ENCODE peak calls at places on chromosomes 4 and X, in ten cellular contexts. R, A, W, Q, P, S, T, J, D and Y are unnamed samples. For H3K4me1, the result is how much of the 10 kb centered on the place peaks cover.

GRCh38 chr4:97105716-97106115 is 1037.6 kb downstream of the STPG2 start:
- DNase-seq in R (no peak), A (no peak), W (no peak), Q (no peak), P (no peak), S (no peak), T (no peak), J (no peak), D (no peak), Y (no peak)

GRCh38 chr4:5750052-5750950 is 39.3 kb downstream of the EVC start:
- DNase-seq in R (no peak), A (no peak), W (no peak), Q (peak), P (no peak), S (peak), T (no peak), J (no peak), D (no peak), Y (no peak)

GRCh38 chr4:83828601-83829000 is 292.7 kb downstream of the GPAT3 start:
- DNase-seq in R (no peak), A (no peak), W (no peak), Q (no peak), P (no peak), S (peak), T (no peak), J (no peak), D (no peak), Y (no peak)

GRCh38 chr4:43512253-43512652 is 619.7 kb downstream of the GRXCR1 start:
- DNase-seq in R (no peak), A (no peak), W (no peak), Q (no peak), P (no peak), S (no peak), T (no peak), J (peak), D (no peak), Y (no peak)

GRCh38 chr4:54643958-54644357 is 13.8 kb upstream of the KIT start:
- DNase-seq in R (no peak), A (no peak), W (no peak), Q (no peak), P (no peak), S (no peak), T (no peak), J (no peak), D (no peak), Y (no peak)

GRCh38 chr4:33162122-33162521 is 2442.0 kb downstream of the PCDH7 start:
- DNase-seq in R (no peak), A (no peak), W (no peak), Q (no peak), P (no peak), S (no peak), T (no peak), J (no peak), D (no peak), Y (no peak)

GRCh38 chrX:20026278-20026677 is 35.4 kb upstream of the BCLAF3 start:
- DNase-seq in R (no peak), A (no peak), W (no peak), Q (peak), P (no peak), S (peak), T (no peak), J (peak), D (no peak), Y (no peak)

GRCh38 chr4:90837241-90837640 is 710.0 kb downstream of the CCSER1 start:
- DNase-seq in R (no peak), A (no peak), W (no peak), Q (no peak), P (no peak), S (no peak), T (no peak), J (no peak), D (no peak), Y (no peak)

GRCh38 chrX:31374786-31375185 is 302.9 kb upstream of the FTHL17 start:
- DNase-seq in R (no peak), A (no peak), W (no peak), Q (no peak), P (no peak), S (no peak), T (no peak), J (no peak), D (no peak), Y (no peak)

GRCh38 chr4:152421576-152421975 is 114.3 kb downstream of the FBXW7 start:
- DNase-seq in R (no peak), A (no peak), W (no peak), Q (no peak), P (no peak), S (no peak), T (no peak), J (no peak), D (no peak), Y (no peak)

GRCh38 chr4:89765966-89766365 is 71.0 kb downstream of the SNCA start:
- DNase-seq in R (no peak), A (peak), W (no peak), Q (peak), P (no peak), S (peak), T (no peak), J (peak), D (no peak), Y (no peak)

GRCh38 chrX:117707948-117708743 is 408.5 kb downstream of the KLHL13 start:
- DNase-seq in R (no peak), A (no peak), W (no peak), Q (no peak), P (no peak), S (no peak), T (no peak), J (peak), D (no peak), Y (no peak)

GRCh38 chr4:99763635-99764101 is 53.0 kb upstream of the DAPP1 start:
- DNase-seq in R (no peak), A (peak), W (no peak), Q (peak), P (peak), S (peak), T (no peak), J (peak), D (no peak), Y (no peak)

GRCh38 chrX:11287505-11287904 is 5.7 kb upstream of the AMELX start:
- DNase-seq in R (no peak), A (no peak), W (no peak), Q (peak), P (no peak), S (peak), T (no peak), J (peak), D (no peak), Y (no peak)

GRCh38 chrX:44817029-44817428 is 26.8 kb upstream of the DUSP21 start:
- DNase-seq in R (no peak), A (no peak), W (no peak), Q (no peak), P (no peak), S (no peak), T (no peak), J (no peak), D (no peak), Y (no peak)

GRCh38 chr4:153341575-153342090 is 2.9 kb upstream of the MND1 start:
- DNase-seq in R (no peak), A (no peak), W (no peak), Q (no peak), P (no peak), S (peak), T (no peak), J (peak), D (no peak), Y (no peak)

GRCh38 chrX:17748684-17749083 is 11.4 kb downstream of the SCML1 start:
- DNase-seq in R (no peak), A (no peak), W (no peak), Q (no peak), P (no peak), S (no peak), T (no peak), J (no peak), D (no peak), Y (no peak)

GRCh38 chrX:17741123-17741511 is 3.8 kb downstream of the SCML1 start:
- DNase-seq in R (no peak), A (no peak), W (peak), Q (no peak), P (no peak), S (no peak), T (no peak), J (no peak), D (no peak), Y (no peak)

GRCh38 chrX:17743913-17744312 is 6.6 kb downstream of the SCML1 start:
- DNase-seq in R (no peak), A (no peak), W (no peak), Q (no peak), P (no peak), S (peak), T (no peak), J (peak), D (no peak), Y (no peak)

GRCh38 chrX:17747692-17748091 is 10.4 kb downstream of the SCML1 start:
- DNase-seq in R (no peak), A (no peak), W (no peak), Q (no peak), P (no peak), S (no peak), T (no peak), J (no peak), D (no peak), Y (no peak)

GRCh38 chrX:17744896-17745523 is 7.7 kb downstream of the SCML1 start:
- DNase-seq in R (no peak), A (no peak), W (no peak), Q (peak), P (no peak), S (no peak), T (no peak), J (no peak), D (no peak), Y (no peak)
- TF ChIP-seq CTCF in R (peak), A (no peak), W (no peak), Q (no peak), P (peak), S (peak), T (peak), J (peak), D (no peak), Y (peak)

DNA sequence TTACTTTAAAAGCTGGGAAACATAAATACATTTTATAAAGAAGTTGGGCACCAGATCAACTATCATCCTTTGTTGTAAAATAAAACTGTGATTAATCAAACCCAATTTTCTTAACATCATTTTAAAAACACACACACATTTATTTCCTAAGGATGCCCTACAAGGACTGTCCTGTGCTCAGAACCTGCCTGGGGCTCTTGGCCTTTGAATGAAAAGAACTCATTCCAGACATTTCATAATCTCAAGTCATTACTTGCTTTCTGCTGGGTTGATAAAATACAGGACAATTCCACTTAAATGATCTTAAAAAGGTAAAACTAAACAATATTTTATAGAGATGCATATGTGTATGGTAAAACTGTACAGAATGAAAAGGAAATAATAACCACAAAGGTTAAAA is 2.8 kb downstream of the SH3D19 start:
- DNase-seq in R (no peak), A (no peak), W (no peak), Q (no peak), P (no peak), S (no peak), T (no peak), J (no peak), D (no peak), Y (no peak)
- H3K4me1 ChIP-seq in R (under half), A (under half), W (under half), Q (under half), P (under half), S (under half), T (under half), J (under half), D (under half), Y (under half)

DNA sequence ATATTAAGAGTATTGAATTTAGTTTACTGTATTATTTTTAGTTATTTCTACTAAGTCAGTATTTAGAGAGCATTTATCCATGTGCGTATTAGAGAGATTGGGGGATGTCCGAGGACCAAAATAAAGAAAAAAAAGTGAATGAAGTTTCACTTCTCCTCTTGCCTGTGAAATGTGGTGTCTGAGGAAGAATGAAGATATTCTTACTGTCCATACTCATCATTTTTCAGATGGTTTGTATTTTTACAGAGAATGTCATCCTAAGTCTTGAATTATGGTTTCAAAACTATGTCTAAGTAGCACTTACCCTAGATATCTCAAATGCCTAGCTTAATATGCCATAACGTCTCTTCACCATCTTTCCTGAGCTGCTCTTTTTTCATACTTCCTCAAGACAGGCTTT is 854.3 kb downstream of the C4orf33 start:
- DNase-seq in R (no peak), A (no peak), W (no peak), Q (no peak), P (no peak), S (no peak), T (no peak), J (no peak), D (no peak), Y (no peak)
- TF ChIP-seq CTCF in R (no peak), A (no peak), W (no peak), Q (no peak), P (no peak), S (no peak), T (no peak), J (no peak), D (no peak), Y (no peak)

GRCh38 chrX:39813631-39814246 is 284.0 kb downstream of the BCOR start:
- DNase-seq in R (no peak), A (peak), W (peak), Q (peak), P (no peak), S (peak), T (no peak), J (peak), D (no peak), Y (peak)
- H3K4me1 ChIP-seq in R (under half), A (under half), W (under half), Q (under half), P (under half), S (under half), T (under half), J (under half), D (under half), Y (under half)

DNA sequence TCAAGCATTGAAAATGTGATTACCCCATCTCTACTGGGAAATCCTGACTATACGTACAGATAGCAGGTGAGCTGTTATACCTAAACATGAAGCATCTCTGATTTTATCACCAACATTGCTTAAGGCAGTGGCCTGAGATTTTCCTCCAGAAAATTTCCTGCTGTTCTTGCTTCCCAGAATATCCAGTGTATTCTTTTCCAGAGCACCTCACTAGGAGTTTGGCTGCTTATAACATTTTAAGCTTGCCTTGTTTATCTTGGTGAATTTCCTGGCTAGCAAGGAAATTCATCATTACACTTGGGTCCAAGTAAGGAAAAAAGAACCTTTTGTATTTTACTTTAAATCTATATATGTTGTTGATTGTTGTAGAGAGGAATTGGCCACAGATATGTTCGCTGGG is 73.0 kb upstream of the CLCN4 start:
- DNase-seq in R (no peak), A (no peak), W (no peak), Q (no peak), P (no peak), S (no peak), T (no peak), J (no peak), D (no peak), Y (no peak)
- TF ChIP-seq CTCF in R (no peak), A (no peak), W (no peak), Q (no peak), P (no peak), S (no peak), T (no peak), J (no peak), D (no peak), Y (no peak)

DNA sequence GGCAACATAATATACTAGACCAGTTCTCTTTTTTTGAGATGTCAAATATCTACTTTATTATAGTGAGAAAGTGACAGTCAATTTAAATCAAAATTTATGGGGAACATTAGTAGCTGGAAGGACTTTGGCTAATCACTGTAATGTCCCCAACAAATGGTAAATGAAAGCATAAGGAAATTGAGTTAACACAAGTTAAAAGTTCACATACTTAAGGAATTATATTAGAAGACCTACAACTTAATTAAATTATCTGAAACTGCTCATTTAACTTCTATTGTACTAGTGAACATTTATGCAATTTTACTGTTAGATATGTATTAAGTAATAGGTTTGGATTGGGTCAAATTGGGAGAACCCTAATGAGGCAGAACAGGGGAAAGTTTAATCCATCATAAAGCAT is 160.3 kb upstream of the TENM3 start:
- DNase-seq in R (no peak), A (no peak), W (no peak), Q (no peak), P (no peak), S (no peak), T (no peak), J (no peak), D (no peak), Y (no peak)
- H3K4me1 ChIP-seq in R (under half), A (under half), W (under half), Q (under half), P (under half), S (under half), T (under half), J (under half), D (under half), Y (under half)

DNA sequence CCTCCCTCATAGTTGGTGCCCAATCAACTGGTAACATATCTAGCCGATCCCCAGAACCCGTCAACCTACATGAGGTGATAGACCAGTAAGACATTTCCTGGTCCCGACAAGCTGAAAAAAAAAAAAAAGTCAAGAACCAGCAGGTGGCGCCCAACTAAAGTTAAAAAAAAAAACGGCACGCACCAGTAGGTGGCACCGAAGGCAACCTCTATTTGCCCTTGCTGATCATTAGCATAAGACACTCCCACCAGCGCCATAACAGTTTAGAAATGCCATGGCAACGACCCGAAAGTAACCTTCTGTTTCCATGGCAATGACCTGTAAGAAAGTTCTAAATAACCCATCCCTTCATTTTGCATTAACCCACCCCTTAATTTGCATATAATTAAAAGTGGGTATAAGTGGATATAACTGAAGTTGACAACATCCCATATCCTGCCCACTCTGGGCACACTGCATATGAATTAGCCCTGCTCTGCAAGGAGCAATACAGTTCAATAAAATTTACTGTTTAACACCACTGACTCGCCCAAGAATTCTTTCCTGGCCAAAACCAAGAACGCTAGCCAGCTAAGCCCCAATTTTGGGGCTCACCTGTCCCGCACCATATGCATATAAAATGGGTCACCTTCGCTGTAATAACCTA is 83.9 kb upstream of the SPANXB1 start:
- DNase-seq in R (peak), A (no peak), W (no peak), Q (peak), P (no peak), S (peak), T (peak), J (peak), D (peak), Y (peak)
- TF ChIP-seq CTCF in R (peak), A (peak), W (no peak), Q (peak), P (peak), S (peak), T (peak), J (peak), D (peak), Y (peak)

GRCh38 chr4:26806331-26806730 is 54.3 kb upstream of the STIM2 start:
- DNase-seq in R (no peak), A (no peak), W (no peak), Q (no peak), P (no peak), S (peak), T (no peak), J (peak), D (no peak), Y (no peak)
- H3K4me1 ChIP-seq in R (under half), A (under half), W (under half), Q (under half), P (under half), S (under half), T (under half), J (under half), D (under half), Y (under half)

GRCh38 chr4:107094332-107094731 is 58.2 kb upstream of the DKK2 start:
- DNase-seq in R (no peak), A (no peak), W (no peak), Q (peak), P (no peak), S (peak), T (peak), J (peak), D (no peak), Y (no peak)
- TF ChIP-seq CTCF in R (no peak), A (no peak), W (no peak), Q (peak), P (no peak), S (peak), T (peak), J (peak), D (no peak), Y (peak)

DNA sequence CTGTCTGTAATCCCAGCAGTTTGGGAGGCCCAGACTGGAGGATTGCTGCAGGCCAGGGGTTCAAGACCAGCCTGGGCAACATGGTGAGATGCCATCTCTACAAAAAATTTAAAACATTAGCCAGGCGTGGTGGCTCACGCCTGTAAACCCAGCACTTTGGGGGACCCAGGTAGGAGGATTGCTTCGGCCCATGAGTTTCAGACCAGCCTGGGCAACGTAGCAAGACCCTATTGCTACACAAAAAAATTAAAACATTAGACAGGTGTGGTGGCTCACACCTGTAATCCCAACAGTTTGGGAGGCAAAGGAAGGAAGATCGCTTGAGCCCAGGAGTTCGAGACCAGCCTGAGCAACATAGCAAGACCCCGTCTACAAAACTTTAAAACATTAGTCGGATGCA is 1.3 kb downstream of the DHRSX start:
- DNase-seq in R (no peak), A (no peak), W (no peak), Q (no peak), P (no peak), S (no peak), T (no peak), J (no peak), D (no peak), Y (no peak)
- H3K4me1 ChIP-seq in R (under half), A (under half), W (under half), Q (under half), P (under half), S (under half), T (under half), J (under half), D (under half), Y (under half)